ENCODE peak calls at places on chromosome 6, in ten cellular contexts. I, N, Z, Q, A, D, L, K, G and M are unnamed samples. For H3K4me1, the result is how much of the 10 kb centered on the place peaks cover.

GRCh38 chr6:84182001-84182400 is 45.4 kb downstream of the CEP162 start:
- DNase-seq in I (no peak), N (no peak), Z (no peak), Q (no peak), A (no peak), D (no peak), L (no peak), K (no peak), G (no peak), M (no peak)

GRCh38 chr6:87155920-87156600 is 695 bp downstream of the ZNF292 start:
- DNase-seq in I (peak), N (peak), Z (peak), Q (peak), A (peak), D (peak), L (peak), K (peak), G (peak), M (peak)

GRCh38 chr6:42326248-42326647 is 108.6 kb upstream of the MRPS10 start:
- DNase-seq in I (no peak), N (no peak), Z (no peak), Q (no peak), A (no peak), D (no peak), L (no peak), K (no peak), G (no peak), M (peak)

GRCh38 chr6:29887819-29888581 is 54.3 kb upstream of the HLA-A start:
- DNase-seq in I (peak), N (peak), Z (peak), Q (peak), A (peak), D (peak), L (no peak), K (no peak), G (peak), M (peak)

GRCh38 chr6:138647006-138647405 is 126.6 kb upstream of the CCDC28A start:
- DNase-seq in I (no peak), N (no peak), Z (no peak), Q (no peak), A (no peak), D (no peak), L (no peak), K (no peak), G (no peak), M (no peak)

GRCh38 chr6:105646391-105646867 is 243.5 kb upstream of the PREP start:
- DNase-seq in I (no peak), N (no peak), Z (no peak), Q (no peak), A (no peak), D (no peak), L (no peak), K (no peak), G (no peak), M (peak)

GRCh38 chr6:24431045-24431451 is 28.3 kb downstream of the MRS2 start:
- DNase-seq in I (no peak), N (no peak), Z (no peak), Q (no peak), A (no peak), D (no peak), L (peak), K (peak), G (no peak), M (peak)

GRCh38 chr6:133130863-133131262 is 110.3 kb upstream of the EYA4 start:
- DNase-seq in I (peak), N (no peak), Z (no peak), Q (no peak), A (no peak), D (peak), L (peak), K (peak), G (no peak), M (no peak)

GRCh38 chr6:121932071-121933009 is 467.1 kb upstream of the HSF2 start:
- DNase-seq in I (no peak), N (peak), Z (peak), Q (no peak), A (peak), D (peak), L (peak), K (peak), G (no peak), M (peak)

GRCh38 chr6:151690303-151690702 is 117.2 kb upstream of the ESR1 start:
- DNase-seq in I (no peak), N (no peak), Z (no peak), Q (no peak), A (no peak), D (no peak), L (no peak), K (no peak), G (no peak), M (no peak)

GRCh38 chr6:132270745-132271414 is 130.4 kb downstream of the MOXD1 start:
- DNase-seq in I (no peak), N (no peak), Z (no peak), Q (no peak), A (no peak), D (no peak), L (no peak), K (no peak), G (no peak), M (peak)

GRCh38 chr6:149834513-149835481 is 29.4 kb downstream of the LRP11 start:
- DNase-seq in I (no peak), N (peak), Z (no peak), Q (peak), A (no peak), D (no peak), L (peak), K (peak), G (no peak), M (peak)

GRCh38 chr6:168109171-168109570 is 30.2 kb upstream of the FRMD1 start:
- DNase-seq in I (peak), N (no peak), Z (no peak), Q (no peak), A (peak), D (no peak), L (no peak), K (no peak), G (no peak), M (no peak)

GRCh38 chr6:39043776-39044175 is 4.8 kb upstream of the GLP1R start:
- DNase-seq in I (no peak), N (no peak), Z (no peak), Q (no peak), A (no peak), D (no peak), L (no peak), K (no peak), G (no peak), M (no peak)

DNA sequence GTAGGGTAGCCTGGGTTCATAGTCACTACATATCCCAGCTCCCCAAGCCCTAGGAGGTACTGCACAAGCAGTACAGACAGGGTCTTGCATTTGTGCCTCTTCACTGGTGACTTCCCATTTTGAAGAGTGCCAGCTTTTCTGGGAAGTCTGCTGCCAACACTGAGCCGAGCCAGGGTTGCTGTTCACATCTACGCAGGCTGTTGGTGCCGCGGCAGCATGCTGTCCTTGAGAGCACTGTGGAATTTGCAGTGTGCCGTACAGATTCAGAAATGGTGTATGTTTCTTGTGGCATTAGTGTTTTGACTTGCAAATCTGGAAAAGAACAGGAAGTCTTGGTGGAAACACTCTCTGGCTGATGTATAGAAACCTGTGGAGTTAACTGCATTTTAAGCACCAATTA is 67.5 kb downstream of the JARID2 start:
- DNase-seq in I (peak), N (no peak), Z (no peak), Q (peak), A (no peak), D (peak), L (no peak), K (no peak), G (no peak), M (no peak)
- H3K4me1 ChIP-seq in I (half or more), N (under half), Z (half or more), Q (under half), A (under half), D (half or more), L (under half), K (under half), G (under half), M (under half)

DNA sequence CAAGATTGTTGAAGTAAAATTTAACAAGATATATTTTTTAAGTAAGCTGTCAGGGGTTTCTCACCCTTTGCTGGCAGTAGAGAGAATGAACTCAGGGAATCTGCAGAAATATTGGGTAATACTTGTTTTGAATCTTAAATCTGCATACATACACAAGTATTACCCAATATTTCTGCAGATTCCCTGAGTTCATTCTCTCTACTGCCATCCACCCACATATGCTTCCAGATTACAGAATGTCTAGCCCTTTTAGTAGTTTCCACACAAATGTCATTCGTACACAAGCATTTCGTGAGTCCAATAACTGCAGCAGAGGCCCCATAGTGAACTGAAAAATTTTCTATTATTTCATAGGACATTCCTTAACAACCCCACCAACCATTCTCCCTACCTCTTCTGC is 69.6 kb upstream of the TNFRSF21 start:
- DNase-seq in I (no peak), N (no peak), Z (no peak), Q (no peak), A (no peak), D (no peak), L (no peak), K (no peak), G (no peak), M (no peak)
- H3K4me3 ChIP-seq in I (no peak), N (no peak), Z (no peak), Q (no peak), A (no peak), D (no peak), L (no peak), K (no peak), G (no peak), M (no peak)

GRCh38 chr6:71983131-71983530 is 96.8 kb downstream of the RIMS1 start:
- DNase-seq in I (no peak), N (no peak), Z (no peak), Q (no peak), A (no peak), D (no peak), L (no peak), K (no peak), G (no peak), M (no peak)
- H3K27ac ChIP-seq in I (no peak), N (no peak), Z (no peak), Q (no peak), A (no peak), D (no peak), L (no peak), K (no peak), G (no peak), M (no peak)

GRCh38 chr6:47485491-47486135 is 8.0 kb downstream of the CD2AP start:
- DNase-seq in I (no peak), N (no peak), Z (no peak), Q (no peak), A (no peak), D (no peak), L (no peak), K (no peak), G (no peak), M (no peak)

GRCh38 chr6:47484616-47485015 is 7.0 kb downstream of the CD2AP start:
- DNase-seq in I (no peak), N (no peak), Z (no peak), Q (no peak), A (no peak), D (no peak), L (no peak), K (no peak), G (no peak), M (no peak)

GRCh38 chr6:47483516-47483852 is 5.9 kb downstream of the CD2AP start:
- DNase-seq in I (no peak), N (no peak), Z (no peak), Q (no peak), A (no peak), D (no peak), L (no peak), K (no peak), G (no peak), M (no peak)

GRCh38 chr6:47483853-47484546 is 6.4 kb downstream of the CD2AP start:
- DNase-seq in I (no peak), N (no peak), Z (no peak), Q (no peak), A (no peak), D (no peak), L (no peak), K (no peak), G (no peak), M (no peak)

GRCh38 chr6:47485083-47485482 is 7.5 kb downstream of the CD2AP start:
- DNase-seq in I (no peak), N (no peak), Z (no peak), Q (no peak), A (no peak), D (no peak), L (no peak), K (no peak), G (no peak), M (no peak)
- H3K4me1 ChIP-seq in I (under half), N (under half), Z (under half), Q (under half), A (under half), D (under half), L (half or more), K (under half), G (under half), M (under half)

GRCh38 chr6:3749991-3750323 is 1.6 kb downstream of the PXDC1 start:
- DNase-seq in I (peak), N (peak), Z (peak), Q (peak), A (peak), D (peak), L (no peak), K (no peak), G (no peak), M (peak)
- H3K4me3 ChIP-seq in I (peak), N (peak), Z (peak), Q (peak), A (peak), D (peak), L (peak), K (peak), G (peak), M (peak)

DNA sequence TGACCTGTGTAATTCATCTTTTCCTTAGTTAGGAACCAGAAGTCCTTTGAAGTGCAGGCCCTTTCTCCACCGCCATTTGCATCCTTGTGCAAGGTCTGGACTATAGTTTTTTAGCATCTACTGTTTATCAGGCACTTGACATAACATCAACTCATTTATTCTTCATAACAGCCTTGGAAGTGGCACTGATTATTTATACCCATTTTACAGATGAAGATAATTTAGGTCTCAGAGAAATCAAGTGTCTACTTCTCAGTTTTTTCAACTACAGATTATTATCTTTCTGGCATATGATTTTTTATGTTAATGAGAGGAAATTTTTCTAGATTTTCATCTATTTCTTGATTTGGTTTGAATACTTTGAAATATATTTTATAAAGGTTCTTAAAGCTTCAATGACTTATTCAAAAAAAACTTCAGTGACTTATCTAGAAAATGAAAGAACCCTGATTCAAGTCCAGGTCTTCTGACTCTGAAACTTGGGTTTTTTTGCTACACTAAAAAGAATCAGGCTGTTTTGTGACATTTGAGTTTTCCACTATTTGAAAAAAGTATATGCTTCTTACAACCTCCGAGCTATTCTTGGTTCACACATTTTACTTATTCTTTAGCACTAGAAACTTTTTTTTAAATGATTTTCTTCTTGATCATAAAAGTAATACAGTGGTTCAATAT is 3.1 kb upstream of the UBE2J1 start:
- DNase-seq in I (no peak), N (no peak), Z (no peak), Q (no peak), A (no peak), D (no peak), L (no peak), K (no peak), G (no peak), M (no peak)
- H3K27ac ChIP-seq in I (no peak), N (no peak), Z (no peak), Q (no peak), A (no peak), D (no peak), L (no peak), K (no peak), G (no peak), M (no peak)

DNA sequence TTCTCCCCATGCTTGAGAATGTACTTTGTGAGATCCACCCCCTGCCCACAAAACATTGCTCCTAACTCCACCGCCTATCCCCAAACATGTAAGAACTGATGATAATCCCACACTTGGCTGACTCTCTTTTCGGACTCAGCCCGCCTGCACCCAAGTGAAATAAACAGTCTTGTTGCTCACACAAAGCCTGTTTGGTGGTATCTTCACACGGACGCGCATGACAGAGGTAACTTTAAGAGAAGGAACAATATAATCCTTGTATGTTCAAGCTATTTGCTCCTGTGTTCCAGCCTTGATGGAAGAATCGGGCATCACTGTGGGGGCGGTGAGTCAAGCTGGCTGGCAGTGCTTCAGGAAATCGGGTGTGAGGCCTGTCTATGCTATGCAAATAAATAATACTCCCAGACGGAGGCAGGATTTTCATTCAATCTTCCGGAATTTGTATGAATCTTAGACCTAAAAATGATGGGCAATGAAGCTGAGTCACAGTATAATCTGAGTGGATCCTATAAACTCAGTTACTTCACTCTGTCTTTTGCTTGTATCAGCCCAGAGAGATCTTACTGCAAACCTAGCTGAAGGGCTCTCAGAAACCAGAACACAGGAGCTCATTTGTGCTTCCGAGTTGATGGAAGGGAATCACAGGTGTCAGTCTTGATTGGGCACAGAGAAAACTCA is 45.2 kb upstream of the NT5E start:
- DNase-seq in I (no peak), N (peak), Z (no peak), Q (peak), A (peak), D (no peak), L (peak), K (no peak), G (no peak), M (peak)
- H3K4me1 ChIP-seq in I (under half), N (under half), Z (under half), Q (under half), A (under half), D (under half), L (half or more), K (under half), G (under half), M (under half)

GRCh38 chr6:1315560-1316386 is 3.9 kb downstream of the FOXQ1 start:
- DNase-seq in I (no peak), N (no peak), Z (no peak), Q (no peak), A (no peak), D (no peak), L (no peak), K (no peak), G (no peak), M (no peak)
- H3K4me3 ChIP-seq in I (peak), N (peak), Z (peak), Q (peak), A (peak), D (peak), L (peak), K (no peak), G (peak), M (peak)

GRCh38 chr6:166626177-166627038 is 643 bp downstream of the RPS6KA2 start:
- DNase-seq in I (no peak), N (peak), Z (no peak), Q (peak), A (no peak), D (no peak), L (no peak), K (no peak), G (peak), M (peak)

GRCh38 chr6:166629628-166630027 is 2.6 kb upstream of the RPS6KA2 start:
- DNase-seq in I (no peak), N (no peak), Z (no peak), Q (no peak), A (no peak), D (no peak), L (no peak), K (no peak), G (no peak), M (no peak)

GRCh38 chr6:166625356-166625755 is 1.7 kb downstream of the RPS6KA2 start:
- DNase-seq in I (no peak), N (no peak), Z (no peak), Q (no peak), A (no peak), D (no peak), L (no peak), K (no peak), G (no peak), M (no peak)

GRCh38 chr6:166627875-166628849 is 1.1 kb upstream of the RPS6KA2 start:
- DNase-seq in I (peak), N (peak), Z (peak), Q (peak), A (peak), D (peak), L (no peak), K (peak), G (peak), M (peak)

DNA sequence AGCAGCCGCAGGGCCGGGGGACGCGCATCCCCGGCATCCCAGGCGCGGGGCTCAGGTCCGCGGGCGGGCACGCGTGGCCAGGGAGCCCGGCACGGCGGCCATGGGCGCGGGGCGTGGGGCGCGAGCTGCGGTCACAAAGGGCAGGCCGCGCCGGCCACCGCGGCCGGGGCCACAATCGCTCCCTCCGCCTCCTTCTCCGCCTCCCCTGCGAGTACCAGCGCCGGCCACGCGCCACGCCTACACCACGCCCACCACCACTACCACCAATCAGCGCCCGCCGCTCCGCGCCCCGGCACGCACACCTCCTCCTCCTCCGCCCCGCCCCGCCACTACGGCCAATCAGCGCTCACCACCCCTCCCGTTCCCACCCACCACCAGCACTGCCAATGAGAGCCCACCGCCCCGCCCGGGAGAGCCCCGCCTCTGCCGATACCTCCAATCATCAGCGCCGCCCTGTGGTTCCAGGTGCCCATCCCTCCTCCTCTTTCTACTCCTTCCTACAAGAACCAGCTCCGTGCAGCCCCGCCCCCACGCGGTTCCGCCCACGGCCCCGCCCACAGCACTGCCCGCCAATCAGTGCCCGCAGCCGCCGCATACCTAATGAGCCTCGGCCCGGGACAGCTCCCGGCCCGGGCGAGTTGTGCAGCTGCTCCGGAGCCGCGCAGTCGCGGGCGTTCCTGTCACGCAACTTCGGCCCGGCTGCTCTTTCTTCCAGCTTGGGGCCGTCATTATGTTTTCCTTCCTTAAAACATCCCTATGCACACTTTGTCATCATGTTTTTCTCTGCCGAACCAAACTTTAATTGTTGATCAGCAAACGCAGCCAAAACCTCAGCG is at the start of gene RPS6KA2:
- DNase-seq in I (peak), N (peak), Z (peak), Q (peak), A (peak), D (peak), L (peak), K (peak), G (peak), M (peak)
- H3K27ac ChIP-seq in I (peak), N (peak), Z (peak), Q (peak), A (no peak), D (peak), L (peak), K (peak), G (peak), M (peak)